ENCODE peak calls at places on chromosome 10, in five cellular contexts. I is A549, U is GM23338, S is HepG2, P is HCT116. H is an unnamed sample.

GRCh38 chr10:6701289-6701688 is 121.2 kb upstream of the PRKCQ start:
- DNase-seq in I (peak), U (peak), S (no peak), P (no peak), H (no peak)

GRCh38 chr10:124748206-124748605 is 4.0 kb upstream of the FAM53B start:
- DNase-seq in I (no peak), U (no peak), S (no peak), P (no peak), H (no peak)

GRCh38 chr10:79483299-79483698 is 29.0 kb upstream of the EIF5AL1 start:
- DNase-seq in I (no peak), U (no peak), S (no peak), P (no peak), H (no peak)

GRCh38 chr10:71735709-71736569 is 16.4 kb upstream of the C10orf105 start:
- DNase-seq in I (no peak), U (no peak), S (no peak), P (no peak), H (no peak)

GRCh38 chr10:126908729-126909526 is 3.7 kb downstream of the DOCK1 start:
- DNase-seq in I (no peak), U (no peak), S (no peak), P (no peak), H (no peak)

GRCh38 chr10:5079306-5079830 is 14.8 kb upstream of the AKR1C3 start:
- DNase-seq in I (no peak), U (no peak), S (no peak), P (no peak), H (no peak)

GRCh38 chr10:100948916-100949315 is 20.4 kb upstream of the SEMA4G start:
- DNase-seq in I (no peak), U (no peak), S (no peak), P (no peak), H (no peak)

GRCh38 chr10:48522011-48522765 is 82.7 kb downstream of the ARHGAP22 start:
- DNase-seq in I (no peak), U (no peak), S (no peak), P (no peak), H (no peak)

GRCh38 chr10:86795353-86795752 is 38.9 kb downstream of the BMPR1A start:
- DNase-seq in I (peak), U (peak), S (peak), P (peak), H (no peak)

GRCh38 chr10:28532223-28532508 is 752 bp upstream of the WAC start:
- DNase-seq in I (no peak), U (peak), S (peak), P (no peak), H (peak)

DNA sequence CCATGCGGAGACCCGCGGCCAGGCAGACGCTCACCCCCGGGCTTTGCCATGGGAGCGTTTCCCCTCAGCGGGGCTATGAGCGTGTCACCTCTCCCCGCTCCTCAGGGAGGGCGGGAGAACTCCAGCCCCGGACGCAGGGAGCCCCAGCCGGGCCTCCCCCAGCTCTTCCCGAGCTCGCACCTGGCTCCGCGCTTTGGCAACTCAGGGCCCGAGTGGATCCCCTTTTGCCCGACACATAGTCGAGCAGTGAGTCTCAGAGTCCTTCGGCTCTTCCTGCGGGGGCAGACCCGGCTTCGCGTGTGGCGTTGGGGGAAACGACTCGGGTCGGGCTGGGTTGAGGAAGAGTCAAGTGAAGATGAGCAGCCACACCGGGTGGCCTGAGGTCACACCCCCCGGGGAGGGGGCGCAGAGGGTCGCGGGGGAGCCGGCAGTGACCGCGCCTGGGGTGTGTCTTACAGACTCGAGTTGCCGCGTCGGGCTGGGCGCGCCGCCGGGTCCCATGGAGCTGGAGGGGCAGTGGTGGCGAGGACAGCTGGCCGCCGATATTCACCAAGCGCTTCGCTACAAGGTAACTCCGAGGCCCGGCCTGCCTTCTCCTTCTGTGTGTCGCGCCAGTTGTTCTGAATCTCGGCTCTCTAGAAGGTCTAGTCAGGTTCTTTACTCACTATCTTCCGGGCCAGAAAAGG is 655 bp downstream of the CCNJ start:
- DNase-seq in I (peak), U (peak), S (peak), P (no peak), H (peak)
- TF ChIP-seq REST in I (no peak), U (no peak), S (no peak), P (no peak), H (no peak)

DNA sequence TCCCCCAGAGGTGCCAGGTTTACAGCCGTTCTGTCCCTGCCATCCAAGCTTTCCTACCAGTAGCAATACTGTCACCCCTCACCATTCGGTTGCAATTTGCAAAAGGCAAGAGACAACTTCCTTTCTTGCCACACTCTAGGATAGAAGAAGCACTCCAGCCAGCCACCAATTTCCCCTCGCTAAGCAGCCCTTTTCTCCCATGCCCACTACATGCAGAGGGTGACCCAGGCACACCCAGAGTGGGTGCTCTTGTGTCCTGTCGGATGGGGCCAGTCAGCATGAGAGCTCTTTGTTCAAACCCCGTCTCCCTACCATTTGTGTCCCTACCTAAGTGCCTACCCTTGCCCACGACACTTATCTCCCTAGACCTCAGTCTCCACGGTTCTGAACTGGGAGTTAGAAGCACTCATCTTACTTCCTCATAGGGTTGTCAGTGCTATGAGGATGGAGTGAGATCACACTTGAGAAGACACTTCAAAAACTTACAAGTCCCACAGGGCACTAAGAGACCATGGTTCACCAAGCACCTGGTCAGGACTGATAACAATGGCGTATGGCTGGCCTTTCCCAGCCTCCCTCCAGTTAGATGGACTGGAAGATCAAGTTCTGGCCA is 43.3 kb downstream of the KCNMA1 start:
- DNase-seq in I (no peak), U (no peak), S (no peak), P (no peak), H (no peak)
- TF ChIP-seq REST in I (no peak), U (no peak), S (no peak), P (no peak), H (no peak)

GRCh38 chr10:130430852-130431704 is 294.9 kb downstream of the GLRX3 start:
- DNase-seq in I (no peak), U (no peak), S (no peak), P (no peak), H (no peak)

GRCh38 chr10:130432271-130432670 is 296.1 kb downstream of the GLRX3 start:
- DNase-seq in I (no peak), U (no peak), S (no peak), P (no peak), H (no peak)

GRCh38 chr10:130428936-130429335 is 292.7 kb downstream of the GLRX3 start:
- DNase-seq in I (no peak), U (no peak), S (no peak), P (no peak), H (no peak)

GRCh38 chr10:130429809-130430208 is 293.6 kb downstream of the GLRX3 start:
- DNase-seq in I (no peak), U (no peak), S (no peak), P (no peak), H (no peak)

GRCh38 chr10:130430291-130430690 is 294.1 kb downstream of the GLRX3 start:
- DNase-seq in I (no peak), U (no peak), S (no peak), P (no peak), H (no peak)
- TF ChIP-seq REST in I (no peak), U (no peak), S (no peak), P (no peak), H (no peak)

DNA sequence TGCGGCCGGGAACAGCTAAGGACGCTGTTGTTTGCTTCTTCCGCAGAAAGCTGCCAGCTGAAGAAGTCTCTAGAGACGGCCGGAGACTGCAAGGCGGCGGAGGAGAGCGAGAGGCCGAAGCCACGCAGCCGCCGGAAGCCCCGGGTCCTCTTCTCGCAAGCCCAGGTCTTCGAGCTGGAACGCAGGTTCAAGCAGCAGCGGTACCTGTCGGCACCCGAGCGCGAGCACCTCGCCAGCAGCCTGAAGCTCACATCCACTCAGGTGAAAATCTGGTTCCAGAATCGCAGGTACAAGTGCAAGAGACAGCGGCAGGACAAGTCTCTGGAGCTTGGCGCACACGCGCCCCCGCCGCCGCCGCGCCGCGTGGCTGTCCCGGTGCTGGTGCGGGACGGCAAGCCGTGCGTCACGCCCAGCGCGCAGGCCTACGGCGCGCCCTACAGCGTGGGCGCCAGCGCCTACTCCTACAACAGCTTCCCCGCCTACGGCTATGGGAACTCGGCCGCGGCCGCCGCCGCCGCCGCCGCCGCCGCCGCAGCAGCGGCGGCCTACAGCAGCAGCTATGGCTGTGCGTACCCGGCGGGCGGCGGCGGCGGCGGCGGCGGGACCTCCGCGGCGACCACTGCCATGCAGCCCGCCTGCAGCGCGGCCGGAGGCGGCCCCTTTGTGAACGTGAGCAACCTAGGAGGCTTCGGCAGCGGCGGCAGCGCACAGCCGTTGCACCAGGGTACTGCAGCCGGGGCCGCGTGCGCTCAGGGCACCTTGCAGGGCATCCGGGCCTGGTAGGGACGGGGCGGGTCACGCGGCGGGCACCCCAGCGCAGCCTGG is 2.4 kb downstream of the NKX2-3 start:
- DNase-seq in I (peak), U (peak), S (no peak), P (no peak), H (no peak)
- TF ChIP-seq REST in I (no peak), U (no peak), S (no peak), P (no peak), H (no peak)

GRCh38 chr10:122198631-122199030 is 72.5 kb upstream of the BTBD16 start:
- DNase-seq in I (no peak), U (no peak), S (no peak), P (no peak), H (no peak)

GRCh38 chr10:122196218-122196617 is 74.9 kb upstream of the BTBD16 start:
- DNase-seq in I (no peak), U (no peak), S (no peak), P (no peak), H (no peak)

GRCh38 chr10:122199070-122199469 is 72.0 kb upstream of the BTBD16 start:
- DNase-seq in I (no peak), U (no peak), S (no peak), P (no peak), H (no peak)

GRCh38 chr10:122199689-122200088 is 71.4 kb upstream of the BTBD16 start:
- DNase-seq in I (no peak), U (no peak), S (no peak), P (no peak), H (no peak)

GRCh38 chr10:122197823-122198222 is 73.3 kb upstream of the BTBD16 start:
- DNase-seq in I (no peak), U (no peak), S (no peak), P (no peak), H (no peak)
- TF ChIP-seq REST in I (no peak), U (no peak), S (no peak), P (no peak), H (no peak)

GRCh38 chr10:35876248-35876647 is 234.2 kb upstream of the FZD8 start:
- DNase-seq in I (peak), U (no peak), S (no peak), P (no peak), H (no peak)
- TF ChIP-seq REST in I (no peak), U (no peak), S (no peak), P (no peak), H (no peak)

GRCh38 chr10:43939389-43939938 is 290.8 kb upstream of the ZNF32 start:
- DNase-seq in I (no peak), U (no peak), S (no peak), P (no peak), H (no peak)
- TF ChIP-seq REST in I (no peak), U (no peak), S (no peak), P (no peak), H (no peak)

GRCh38 chr10:119540038-119540437 is 2.5 kb downstream of the RGS10 start:
- DNase-seq in I (no peak), U (no peak), S (no peak), P (no peak), H (no peak)
- TF ChIP-seq REST in I (no peak), U (no peak), S (no peak), P (no peak), H (no peak)